ENCODE peak calls at places on chromosomes 16 and 17, in six cellular contexts. D, J, V, C, U and Z are unnamed samples.

GRCh38 chr16:54268340-54268739 is 18.2 kb downstream of the IRX3 start:
- DNase-seq in D (no peak), J (no peak), V (no peak), C (no peak), U (no peak), Z (no peak)

GRCh38 chr16:56729736-56730662 is at the start of gene NUP93:
- DNase-seq in D (peak), J (peak), V (peak), C (peak), U (peak), Z (peak)

GRCh38 chr16:62256406-62256805 is 220.2 kb upstream of the CDH8 start:
- DNase-seq in D (peak), J (no peak), V (no peak), C (peak), U (no peak), Z (peak)

GRCh38 chr16:3580271-3580670 is 3.1 kb upstream of the NLRC3 start:
- DNase-seq in D (no peak), J (no peak), V (no peak), C (no peak), U (no peak), Z (no peak)

GRCh38 chr17:82702161-82702932 is 3.8 kb upstream of the RAB40B start:
- DNase-seq in D (no peak), J (no peak), V (no peak), C (no peak), U (no peak), Z (no peak)

GRCh38 chr17:68955181-68955841 is at the start of gene ABCA8:
- DNase-seq in D (no peak), J (no peak), V (no peak), C (peak), U (no peak), Z (no peak)

GRCh38 chr16:78816499-78817441 is 717.3 kb downstream of the WWOX start:
- DNase-seq in D (no peak), J (no peak), V (no peak), C (no peak), U (no peak), Z (peak)

GRCh38 chr17:82795615-82796014 is 43.8 kb downstream of the TBCD start:
- DNase-seq in D (no peak), J (no peak), V (no peak), C (no peak), U (no peak), Z (no peak)

GRCh38 chr16:72829846-72830620 is 217.9 kb downstream of the ZFHX3 start:
- DNase-seq in D (no peak), J (no peak), V (no peak), C (no peak), U (no peak), Z (no peak)

GRCh38 chr16:27450836-27451341 is 48.9 kb downstream of the IL21R start:
- DNase-seq in D (no peak), J (no peak), V (no peak), C (no peak), U (no peak), Z (no peak)

GRCh38 chr16:69071036-69071435 is 34.4 kb upstream of the HAS3 start:
- DNase-seq in D (no peak), J (no peak), V (no peak), C (no peak), U (no peak), Z (no peak)

GRCh38 chr16:1763521-1764511 is 7.5 kb downstream of the NME3 start:
- DNase-seq in D (peak), J (no peak), V (no peak), C (peak), U (no peak), Z (no peak)

GRCh38 chr17:633133-633532 is 81.5 kb downstream of the VPS53 start:
- DNase-seq in D (no peak), J (no peak), V (no peak), C (no peak), U (no peak), Z (no peak)

GRCh38 chr16:81917375-81917774 is 93.9 kb downstream of the SDR42E1 start:
- DNase-seq in D (no peak), J (no peak), V (no peak), C (no peak), U (no peak), Z (no peak)

GRCh38 chr16:66705790-66706505 is 9.4 kb upstream of the CMTM4 start:
- DNase-seq in D (no peak), J (no peak), V (no peak), C (peak), U (no peak), Z (no peak)

GRCh38 chr17:12691173-12691572 is 25.5 kb downstream of the MYOCD start:
- DNase-seq in D (no peak), J (no peak), V (no peak), C (peak), U (no peak), Z (no peak)

GRCh38 chr16:85458952-85459351 is 154.2 kb upstream of the GSE1 start:
- DNase-seq in D (no peak), J (no peak), V (no peak), C (no peak), U (no peak), Z (no peak)
- H3K27ac ChIP-seq in D (no peak), J (no peak), V (no peak), C (no peak), U (no peak), Z (no peak)

GRCh38 chr16:88430524-88431446 is 22.3 kb upstream of the ZFPM1 start:
- DNase-seq in D (no peak), J (no peak), V (no peak), C (peak), U (no peak), Z (no peak)
- TF ChIP-seq EZH2 in D (no peak), J (peak), V (no peak), C (no peak), U (no peak), Z (no peak)

DNA sequence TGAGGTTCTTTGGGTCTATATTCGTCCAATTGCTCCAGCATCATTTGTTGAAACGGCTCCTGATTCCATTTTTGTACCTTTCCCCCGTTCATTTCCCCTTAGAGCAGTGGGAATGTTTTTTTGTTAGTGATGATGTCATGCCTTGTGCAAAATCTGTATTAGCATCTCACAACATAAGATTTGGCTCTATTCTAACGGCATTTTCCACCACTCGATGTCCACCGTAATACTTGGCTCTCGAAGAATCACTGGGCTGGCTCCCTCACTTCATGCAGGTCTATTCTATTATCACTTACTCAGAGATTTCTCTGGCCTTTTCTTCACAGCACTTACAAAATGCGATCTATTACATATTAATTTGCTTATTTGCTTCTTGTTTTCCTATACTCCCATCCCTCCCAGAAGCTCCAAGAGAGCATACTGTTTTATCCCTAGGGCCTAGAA is 571 bp upstream of the NME1 start:
- DNase-seq in D (no peak), J (no peak), V (no peak), C (peak), U (peak), Z (no peak)
- H2AFZ ChIP-seq in D (peak), J (peak), V (peak), C (peak), U (peak), Z (peak)

DNA sequence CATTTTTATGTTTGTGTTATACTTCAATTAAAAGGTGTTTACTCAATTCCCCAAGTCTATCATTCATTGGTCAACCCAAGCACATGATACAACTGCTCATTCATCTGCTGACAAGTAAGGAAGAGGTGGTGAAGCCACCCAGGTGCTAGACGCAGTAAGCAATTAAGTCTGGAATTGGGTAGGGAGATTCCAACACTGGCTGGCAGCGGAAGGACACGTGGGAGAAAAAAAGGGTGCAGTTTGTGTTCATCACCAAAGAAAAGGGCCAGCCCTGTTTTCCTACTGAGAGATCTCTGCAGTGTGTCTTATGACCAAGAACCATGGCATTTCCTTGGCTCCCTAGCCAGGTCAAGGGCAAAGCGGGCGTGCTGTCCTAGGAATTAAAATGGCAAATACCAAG is 11.8 kb upstream of the ZNF23 start:
- DNase-seq in D (no peak), J (no peak), V (no peak), C (peak), U (peak), Z (no peak)
- H3K27ac ChIP-seq in D (no peak), J (no peak), V (no peak), C (peak), U (peak), Z (no peak)

GRCh38 chr17:48608494-48608834 is 2.4 kb downstream of the HOXB7 start:
- DNase-seq in D (no peak), J (no peak), V (no peak), C (no peak), U (no peak), Z (no peak)

GRCh38 chr17:48611213-48611612 is 396 bp upstream of the HOXB7 start:
- DNase-seq in D (no peak), J (no peak), V (peak), C (no peak), U (no peak), Z (no peak)

GRCh38 chr17:48608921-48609505 is 1.8 kb downstream of the HOXB7 start:
- DNase-seq in D (no peak), J (peak), V (no peak), C (no peak), U (no peak), Z (no peak)

GRCh38 chr17:48610282-48611211 is at the start of gene HOXB7:
- DNase-seq in D (no peak), J (peak), V (peak), C (no peak), U (no peak), Z (peak)

DNA sequence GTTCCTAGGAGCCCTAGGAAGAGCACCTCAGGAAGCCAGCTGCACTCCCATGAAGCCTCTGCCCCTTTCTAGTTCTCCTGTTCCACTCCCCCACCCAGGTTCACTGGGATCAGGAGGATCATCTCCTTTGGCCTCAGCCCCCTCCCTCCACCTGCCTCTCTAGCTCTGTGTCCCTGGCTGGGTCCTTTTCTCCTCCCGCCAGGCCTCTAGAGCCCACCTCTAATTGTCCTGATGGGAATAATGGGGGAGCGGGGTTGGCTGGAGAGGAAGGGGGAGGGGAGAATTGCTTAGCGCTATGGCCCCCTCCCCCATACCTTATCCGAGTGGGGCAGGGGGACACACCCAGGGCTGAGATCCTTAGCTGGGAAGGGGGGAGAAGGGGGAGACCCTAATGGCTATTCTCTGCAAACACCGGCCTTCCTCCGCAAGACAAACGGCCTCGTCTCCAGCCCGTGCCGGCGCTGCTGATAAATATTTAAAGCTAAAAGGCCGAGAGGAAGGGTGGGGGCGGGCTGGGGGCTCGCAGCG is 999 bp downstream of the HOXB7 start:
- DNase-seq in D (no peak), J (no peak), V (no peak), C (no peak), U (no peak), Z (no peak)
- TF ChIP-seq EZH2 in D (no peak), J (no peak), V (no peak), C (no peak), U (no peak), Z (no peak)

DNA sequence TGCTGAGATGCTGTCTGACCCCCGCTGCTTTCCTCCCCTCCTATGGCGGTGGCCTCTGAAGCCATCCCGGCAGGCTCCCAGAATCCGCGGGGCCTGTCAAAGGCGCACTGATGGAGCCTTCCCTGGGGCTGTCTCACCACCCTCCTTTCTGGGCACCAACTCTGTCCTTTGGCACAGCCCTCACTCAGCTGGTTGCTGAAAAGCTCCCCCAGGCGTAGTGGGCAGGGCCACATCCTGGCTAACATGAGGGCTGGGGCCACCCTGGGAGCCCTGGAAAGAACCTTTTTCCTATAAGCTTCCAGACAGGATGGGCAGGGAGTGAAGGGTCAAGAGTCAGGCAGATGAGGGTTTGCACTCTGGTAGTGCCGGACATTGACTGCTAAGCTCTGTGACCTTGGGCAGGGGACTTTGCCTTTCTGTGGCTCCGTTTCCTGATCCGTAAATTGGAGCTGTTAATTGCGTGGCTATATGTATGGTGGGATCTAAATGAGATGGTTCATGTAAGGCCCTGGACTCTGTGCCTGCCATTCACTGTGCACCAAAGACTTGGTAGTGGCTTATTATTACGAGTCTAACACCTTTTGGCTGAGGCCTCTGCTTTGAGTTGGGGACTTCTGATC is 27.6 kb upstream of the LASP1NB start:
- DNase-seq in D (peak), J (no peak), V (peak), C (no peak), U (no peak), Z (no peak)
- H2AFZ ChIP-seq in D (no peak), J (peak), V (no peak), C (no peak), U (no peak), Z (no peak)